ENCODE peak calls at places on chromosome 12, in four cellular contexts. One of them, this sample, is unnamed.
A peak's percentile ranks its signal among the peaks of the same experiment; 100 is the strongest.

GRCh38 chr12:94109154-94109553 is 39.2 kb upstream of the PLXNC1 start:
- DNase-seq in Caki2: no peak
- DNase-seq in CD8-positive, alpha-beta memory T cell: no peak
- DNase-seq in stimulated activated CD8-positive, alpha-beta memory T cell treated with anti-CD3 and anti-CD28 coated beads, Interleukin-15, amount 100 ng/mL, for 4 hours: peak; percentile 51
- DNase-seq in this sample: no peak

GRCh38 chr12:49054524-49054923 is 6.1 kb downstream of the KMT2D start:
- DNase-seq in Caki2: no peak
- DNase-seq in CD8-positive, alpha-beta memory T cell: no peak
- DNase-seq in stimulated activated CD8-positive, alpha-beta memory T cell treated with anti-CD3 and anti-CD28 coated beads, Interleukin-15, amount 100 ng/mL, for 4 hours: no peak
- DNase-seq in this sample: no peak

GRCh38 chr12:2963760-2964292 is 4.6 kb downstream of the TEAD4 start:
- DNase-seq in Caki2: no peak
- DNase-seq in CD8-positive, alpha-beta memory T cell: no peak
- DNase-seq in stimulated activated CD8-positive, alpha-beta memory T cell treated with anti-CD3 and anti-CD28 coated beads, Interleukin-15, amount 100 ng/mL, for 4 hours: no peak
- DNase-seq in this sample: no peak

GRCh38 chr12:48923117-48923516 is 2.2 kb downstream of the FKBP11 start:
- DNase-seq in Caki2: no peak
- DNase-seq in CD8-positive, alpha-beta memory T cell: no peak
- DNase-seq in stimulated activated CD8-positive, alpha-beta memory T cell treated with anti-CD3 and anti-CD28 coated beads, Interleukin-15, amount 100 ng/mL, for 4 hours: no peak
- DNase-seq in this sample: no peak

GRCh38 chr12:52442600-52443061 is 8.5 kb upstream of the KRT75 start:
- DNase-seq in Caki2: peak; percentile 81
- DNase-seq in CD8-positive, alpha-beta memory T cell: no peak
- DNase-seq in stimulated activated CD8-positive, alpha-beta memory T cell treated with anti-CD3 and anti-CD28 coated beads, Interleukin-15, amount 100 ng/mL, for 4 hours: no peak
- DNase-seq in this sample: no peak

GRCh38 chr12:109875572-109876131 is 4.7 kb downstream of the GLTP start:
- DNase-seq in Caki2: peak; percentile 38
- DNase-seq in CD8-positive, alpha-beta memory T cell: no peak
- DNase-seq in stimulated activated CD8-positive, alpha-beta memory T cell treated with anti-CD3 and anti-CD28 coated beads, Interleukin-15, amount 100 ng/mL, for 4 hours: no peak
- DNase-seq in this sample: no peak

GRCh38 chr12:118302053-118302452 is 70.7 kb downstream of the TAOK3 start:
- DNase-seq in Caki2: peak; percentile 58
- DNase-seq in CD8-positive, alpha-beta memory T cell: no peak
- DNase-seq in stimulated activated CD8-positive, alpha-beta memory T cell treated with anti-CD3 and anti-CD28 coated beads, Interleukin-15, amount 100 ng/mL, for 4 hours: no peak
- DNase-seq in this sample: no peak

GRCh38 chr12:50088577-50089335 is 3.6 kb downstream of the SMARCD1 start:
- DNase-seq in Caki2: peak; percentile 58
- DNase-seq in CD8-positive, alpha-beta memory T cell: peak; percentile 31
- DNase-seq in stimulated activated CD8-positive, alpha-beta memory T cell treated with anti-CD3 and anti-CD28 coated beads, Interleukin-15, amount 100 ng/mL, for 4 hours: peak; percentile 37
- DNase-seq in this sample: no peak

GRCh38 chr12:94925729-94926128 is 77.8 kb downstream of the NDUFA12 start:
- DNase-seq in Caki2: no peak
- DNase-seq in CD8-positive, alpha-beta memory T cell: no peak
- DNase-seq in stimulated activated CD8-positive, alpha-beta memory T cell treated with anti-CD3 and anti-CD28 coated beads, Interleukin-15, amount 100 ng/mL, for 4 hours: no peak
- DNase-seq in this sample: no peak

GRCh38 chr12:59596232-59597143 is 659 bp downstream of the SLC16A7 start:
- DNase-seq in Caki2: peak; percentile 84
- DNase-seq in CD8-positive, alpha-beta memory T cell: peak; percentile 90
- DNase-seq in stimulated activated CD8-positive, alpha-beta memory T cell treated with anti-CD3 and anti-CD28 coated beads, Interleukin-15, amount 100 ng/mL, for 4 hours: peak; percentile 81
- DNase-seq in this sample: peak; percentile 17

GRCh38 chr12:113757223-113758002 is 208.7 kb downstream of the RBM19 start:
- DNase-seq in Caki2: no peak
- DNase-seq in CD8-positive, alpha-beta memory T cell: no peak
- DNase-seq in stimulated activated CD8-positive, alpha-beta memory T cell treated with anti-CD3 and anti-CD28 coated beads, Interleukin-15, amount 100 ng/mL, for 4 hours: no peak
- DNase-seq in this sample: no peak

GRCh38 chr12:9900930-9901329 is 19.6 kb downstream of the KLRF2 start:
- DNase-seq in Caki2: no peak
- DNase-seq in CD8-positive, alpha-beta memory T cell: no peak
- DNase-seq in stimulated activated CD8-positive, alpha-beta memory T cell treated with anti-CD3 and anti-CD28 coated beads, Interleukin-15, amount 100 ng/mL, for 4 hours: no peak
- DNase-seq in this sample: no peak

GRCh38 chr12:111024205-111024794 is 103.9 kb upstream of the MYL2 start:
- DNase-seq in Caki2: peak; percentile 18
- DNase-seq in CD8-positive, alpha-beta memory T cell: peak; percentile 27
- DNase-seq in stimulated activated CD8-positive, alpha-beta memory T cell treated with anti-CD3 and anti-CD28 coated beads, Interleukin-15, amount 100 ng/mL, for 4 hours: no peak
- DNase-seq in this sample: peak; percentile 58

GRCh38 chr12:47302111-47302597 is 222.4 kb upstream of the AMIGO2 start:
- DNase-seq in Caki2: peak; percentile 79
- DNase-seq in CD8-positive, alpha-beta memory T cell: no peak
- DNase-seq in stimulated activated CD8-positive, alpha-beta memory T cell treated with anti-CD3 and anti-CD28 coated beads, Interleukin-15, amount 100 ng/mL, for 4 hours: no peak
- DNase-seq in this sample: no peak

GRCh38 chr12:76790564-76791552 is 26.9 kb downstream of the ZDHHC17 start:
- DNase-seq in Caki2: peak; percentile 18
- DNase-seq in CD8-positive, alpha-beta memory T cell: peak; percentile 30
- DNase-seq in stimulated activated CD8-positive, alpha-beta memory T cell treated with anti-CD3 and anti-CD28 coated beads, Interleukin-15, amount 100 ng/mL, for 4 hours: no peak
- DNase-seq in this sample: no peak

GRCh38 chr12:109192358-109192757 is 76.0 kb downstream of the ACACB start:
- DNase-seq in Caki2: peak; percentile 44
- DNase-seq in CD8-positive, alpha-beta memory T cell: no peak
- DNase-seq in stimulated activated CD8-positive, alpha-beta memory T cell treated with anti-CD3 and anti-CD28 coated beads, Interleukin-15, amount 100 ng/mL, for 4 hours: no peak
- DNase-seq in this sample: no peak

GRCh38 chr12:113130457-113131135 is 5.0 kb downstream of the RASAL1 start:
- DNase-seq in Caki2: peak; percentile 84
- DNase-seq in CD8-positive, alpha-beta memory T cell: no peak
- DNase-seq in stimulated activated CD8-positive, alpha-beta memory T cell treated with anti-CD3 and anti-CD28 coated beads, Interleukin-15, amount 100 ng/mL, for 4 hours: no peak
- DNase-seq in this sample: no peak

GRCh38 chr12:110005319-110005973 is 6.2 kb downstream of the ANKRD13A start:
- DNase-seq in Caki2: no peak
- DNase-seq in CD8-positive, alpha-beta memory T cell: no peak
- DNase-seq in stimulated activated CD8-positive, alpha-beta memory T cell treated with anti-CD3 and anti-CD28 coated beads, Interleukin-15, amount 100 ng/mL, for 4 hours: no peak
- DNase-seq in this sample: no peak

GRCh38 chr12:67927231-67927630 is 62.0 kb upstream of the IFNG-AS1 start:
- DNase-seq in Caki2: no peak
- DNase-seq in CD8-positive, alpha-beta memory T cell: no peak
- DNase-seq in stimulated activated CD8-positive, alpha-beta memory T cell treated with anti-CD3 and anti-CD28 coated beads, Interleukin-15, amount 100 ng/mL, for 4 hours: no peak
- DNase-seq in this sample: no peak

GRCh38 chr12:55697686-55698085 is 10.0 kb downstream of the ITGA7 start:
- DNase-seq in Caki2: no peak
- DNase-seq in CD8-positive, alpha-beta memory T cell: no peak
- DNase-seq in stimulated activated CD8-positive, alpha-beta memory T cell treated with anti-CD3 and anti-CD28 coated beads, Interleukin-15, amount 100 ng/mL, for 4 hours: no peak
- DNase-seq in this sample: no peak

GRCh38 chr12:109432842-109433304 is 44.2 kb downstream of the KCTD10 start:
- DNase-seq in Caki2: peak; percentile 26
- DNase-seq in CD8-positive, alpha-beta memory T cell: peak; percentile 53
- DNase-seq in stimulated activated CD8-positive, alpha-beta memory T cell treated with anti-CD3 and anti-CD28 coated beads, Interleukin-15, amount 100 ng/mL, for 4 hours: peak; percentile 54
- DNase-seq in this sample: peak; percentile 31

GRCh38 chr12:94187351-94187750 is 39.0 kb downstream of the PLXNC1 start:
- DNase-seq in Caki2: no peak
- DNase-seq in CD8-positive, alpha-beta memory T cell: no peak
- DNase-seq in stimulated activated CD8-positive, alpha-beta memory T cell treated with anti-CD3 and anti-CD28 coated beads, Interleukin-15, amount 100 ng/mL, for 4 hours: no peak
- DNase-seq in this sample: no peak

GRCh38 chr12:90045559-90045958 is 336.9 kb upstream of the ATP2B1 start:
- DNase-seq in Caki2: no peak
- DNase-seq in CD8-positive, alpha-beta memory T cell: no peak
- DNase-seq in stimulated activated CD8-positive, alpha-beta memory T cell treated with anti-CD3 and anti-CD28 coated beads, Interleukin-15, amount 100 ng/mL, for 4 hours: no peak
- DNase-seq in this sample: no peak

GRCh38 chr12:79515526-79515935 is 175.2 kb downstream of the PAWR start:
- DNase-seq in Caki2: no peak
- DNase-seq in CD8-positive, alpha-beta memory T cell: no peak
- DNase-seq in stimulated activated CD8-positive, alpha-beta memory T cell treated with anti-CD3 and anti-CD28 coated beads, Interleukin-15, amount 100 ng/mL, for 4 hours: no peak
- DNase-seq in this sample: no peak

GRCh38 chr12:12979731-12980259 is 20.3 kb downstream of the HEBP1 start:
- DNase-seq in Caki2: peak; percentile 98
- DNase-seq in CD8-positive, alpha-beta memory T cell: no peak
- DNase-seq in stimulated activated CD8-positive, alpha-beta memory T cell treated with anti-CD3 and anti-CD28 coated beads, Interleukin-15, amount 100 ng/mL, for 4 hours: no peak
- DNase-seq in this sample: no peak

GRCh38 chr12:43891856-43892574 is 56.1 kb downstream of the TMEM117 start:
- DNase-seq in Caki2: no peak
- DNase-seq in CD8-positive, alpha-beta memory T cell: no peak
- DNase-seq in stimulated activated CD8-positive, alpha-beta memory T cell treated with anti-CD3 and anti-CD28 coated beads, Interleukin-15, amount 100 ng/mL, for 4 hours: no peak
- DNase-seq in this sample: no peak

GRCh38 chr12:81759215-81759991 is at the start of gene PPFIA2:
- DNase-seq in Caki2: peak; percentile 52
- DNase-seq in CD8-positive, alpha-beta memory T cell: no peak
- DNase-seq in stimulated activated CD8-positive, alpha-beta memory T cell treated with anti-CD3 and anti-CD28 coated beads, Interleukin-15, amount 100 ng/mL, for 4 hours: no peak
- DNase-seq in this sample: no peak